ENCODE peak calls at places on chromosomes 11 and 22, in eight cellular contexts. A, I, K, L, G, E, V and U are unnamed samples.
A peak's percentile ranks its signal among the peaks of the same experiment; 100 is the strongest.

GRCh38 chr11:128318856-128319474 is 268.4 kb downstream of the ETS1 start:
- DNase-seq in A (no peak), I (no peak), K (no peak), L (no peak), G (no peak), E (no peak), V (peak; percentile 14), U (no peak)

GRCh38 chr22:37639070-37639760 is at the start of gene SH3BP1:
- DNase-seq in A (peak; percentile 44), I (peak; percentile 21), K (no peak), L (peak; percentile 85), G (peak; percentile 81), E (peak; percentile 79), V (peak; percentile 67), U (peak; percentile 15)

GRCh38 chr11:66919938-66920337 is 38.2 kb downstream of the PC start:
- DNase-seq in A (no peak), I (no peak), K (no peak), L (no peak), G (no peak), E (no peak), V (no peak), U (peak; percentile 44)

GRCh38 chr11:47109051-47109791 is 67.5 kb downstream of the ARFGAP2 start:
- DNase-seq in A (no peak), I (no peak), K (no peak), L (no peak), G (no peak), E (no peak), V (peak; percentile 80), U (peak; percentile 24)

GRCh38 chr22:20748820-20749428 is 25.0 kb upstream of the SERPIND1 start:
- DNase-seq in A (no peak), I (no peak), K (no peak), L (no peak), G (no peak), E (no peak), V (peak; percentile 30), U (no peak)

GRCh38 chr11:1074244-1075221 is at the start of gene MUC2:
- DNase-seq in A (no peak), I (no peak), K (peak; percentile 15), L (peak; percentile 11), G (no peak), E (no peak), V (no peak), U (no peak)

GRCh38 chr11:31131760-31132159 is 237.8 kb downstream of the DCDC1 start:
- DNase-seq in A (no peak), I (no peak), K (no peak), L (no peak), G (no peak), E (no peak), V (no peak), U (no peak)

GRCh38 chr22:46242023-46242422 is 8.1 kb downstream of the CDPF1 start:
- DNase-seq in A (no peak), I (no peak), K (no peak), L (no peak), G (no peak), E (no peak), V (no peak), U (no peak)

GRCh38 chr11:11381471-11382100 is 28.5 kb upstream of the CSNK2A3 start:
- DNase-seq in A (no peak), I (no peak), K (no peak), L (no peak), G (no peak), E (no peak), V (no peak), U (no peak)

GRCh38 chr11:35274909-35275807 is 136.2 kb downstream of the CD44 start:
- DNase-seq in A (peak; percentile 93), I (peak; percentile 34), K (peak; percentile 64), L (no peak), G (peak; percentile 26), E (no peak), V (no peak), U (peak; percentile 66)

GRCh38 chr22:30286813-30287625 is 2.3 kb downstream of the CASTOR1 start:
- DNase-seq in A (peak; percentile 71), I (peak; percentile 33), K (peak; percentile 66), L (peak; percentile 85), G (peak; percentile 74), E (peak; percentile 73), V (peak; percentile 73), U (no peak)

GRCh38 chr11:108944486-108945178 is 279.8 kb downstream of the DDX10 start:
- DNase-seq in A (no peak), I (no peak), K (no peak), L (no peak), G (no peak), E (no peak), V (no peak), U (no peak)

GRCh38 chr11:67700548-67701262 is 26.3 kb upstream of the ALDH3B2 start:
- DNase-seq in A (no peak), I (no peak), K (no peak), L (no peak), G (no peak), E (no peak), V (no peak), U (no peak)

GRCh38 chr11:69636512-69636866 is 4.5 kb upstream of the CCND1 start:
- DNase-seq in A (peak; percentile 81), I (no peak), K (peak; percentile 40), L (peak; percentile 85), G (peak; percentile 83), E (peak; percentile 95), V (no peak), U (peak; percentile 94)

GRCh38 chr22:49826603-49827306 is 918 bp downstream of the BRD1 start:
- DNase-seq in A (peak; percentile 70), I (no peak), K (peak; percentile 55), L (peak; percentile 55), G (peak; percentile 68), E (peak; percentile 77), V (peak; percentile 64), U (peak; percentile 57)

GRCh38 chr11:11252403-11252802 is 100.6 kb downstream of the CSNK2A3 start:
- DNase-seq in A (no peak), I (peak; percentile 77), K (no peak), L (no peak), G (no peak), E (no peak), V (peak; percentile 82), U (no peak)

GRCh38 chr11:1454576-1454975 is 32.0 kb downstream of the MOB2 start:
- DNase-seq in A (no peak), I (no peak), K (no peak), L (no peak), G (no peak), E (no peak), V (no peak), U (no peak)

GRCh38 chr11:128913806-128914205 is 22.6 kb downstream of the KCNJ5 start:
- DNase-seq in A (no peak), I (no peak), K (no peak), L (no peak), G (no peak), E (no peak), V (no peak), U (no peak)

GRCh38 chr11:46562527-46562926 is 31.3 kb downstream of the AMBRA1 start:
- DNase-seq in A (no peak), I (no peak), K (no peak), L (no peak), G (no peak), E (no peak), V (no peak), U (no peak)

GRCh38 chr11:15326535-15326934 is 211.8 kb downstream of the INSC start:
- DNase-seq in A (no peak), I (no peak), K (no peak), L (no peak), G (no peak), E (no peak), V (no peak), U (no peak)